ENCODE peak calls at places on chromosome 3, in five cellular contexts. Z is IMR-90, H is mesendoderm, T is pancreas, F is trophoblast cell. I is an unnamed sample. For H3K4me1, the result is how much of the 10 kb centered on the place peaks cover.

GRCh38 chr3:33211444-33211843 is 7.2 kb downstream of the SUSD5 start:
- DNase-seq in F (no peak), H (no peak), T (no peak), Z (peak), I (no peak)

GRCh38 chr3:64238971-64239667 is 13.9 kb upstream of the PRICKLE2 start:
- DNase-seq in F (peak), T (peak), Z (peak), H (peak), I (peak)

GRCh38 chr3:182490601-182491485 is 302.5 kb upstream of the ATP11B start:
- DNase-seq in T (no peak), F (peak), H (peak), Z (no peak), I (no peak)

GRCh38 chr3:50192689-50193141 is 1.3 kb downstream of the GNAT1 start:
- DNase-seq in F (peak), T (peak), Z (peak), H (peak), I (peak)

GRCh38 chr3:63655519-63655918 is 3.0 kb downstream of the SNTN start:
- DNase-seq in T (no peak), F (peak), H (no peak), Z (peak), I (no peak)

GRCh38 chr3:123068227-123069020 is 1.6 kb downstream of the PDIA5 start:
- DNase-seq in F (peak), H (peak), T (no peak), Z (no peak), I (no peak)

GRCh38 chr3:123332124-123332641 is 116.7 kb downstream of the ADCY5 start:
- DNase-seq in H (peak), F (peak), T (no peak), Z (no peak), I (no peak)

GRCh38 chr3:177833392-177833791 is 636.1 kb upstream of the TBL1XR1 start:
- DNase-seq in Z (no peak), H (no peak), F (no peak), T (no peak), I (no peak)

GRCh38 chr3:51622868-51623267 is 48.2 kb upstream of the TEX264 start:
- DNase-seq in H (no peak), Z (peak), T (no peak), F (no peak), I (no peak)

GRCh38 chr3:159771865-159772611 is 216.6 kb upstream of the IL12A start:
- DNase-seq in F (peak), Z (no peak), H (no peak), T (no peak), I (no peak)

GRCh38 chr3:177893321-177893720 is 642.9 kb upstream of the KCNMB2 start:
- DNase-seq in Z (no peak), T (no peak), H (peak), F (no peak), I (no peak)

GRCh38 chr3:151096697-151097096 is 11.2 kb downstream of the MED12L start:
- DNase-seq in F (no peak), Z (no peak), H (no peak), T (no peak), I (no peak)

GRCh38 chr3:29348311-29348710 is 67.4 kb downstream of the RBMS3 start:
- DNase-seq in F (no peak), T (no peak), H (no peak), Z (no peak), I (no peak)

GRCh38 chr3:99473321-99473751 is 165.1 kb upstream of the COL8A1 start:
- DNase-seq in T (no peak), F (peak), H (no peak), Z (peak), I (no peak)

GRCh38 chr3:66803206-66803605 is 194.9 kb upstream of the KBTBD8 start:
- DNase-seq in T (no peak), Z (no peak), F (no peak), H (peak), I (no peak)

GRCh38 chr3:25621087-25621486 is 43.6 kb downstream of the TOP2B start:
- DNase-seq in T (no peak), H (no peak), F (peak), Z (no peak), I (no peak)

GRCh38 chr3:131053021-131053420 is 26.3 kb downstream of the NEK11 start:
- DNase-seq in H (no peak), F (peak), Z (peak), T (no peak), I (no peak)

GRCh38 chr3:183349421-183350157 is 78.8 kb downstream of the MCF2L2 start:
- DNase-seq in Z (no peak), H (peak), T (no peak), F (no peak), I (no peak)

GRCh38 chr3:116314476-116314875 is 130.8 kb downstream of the LSAMP start:
- DNase-seq in F (no peak), T (no peak), Z (no peak), H (no peak), I (no peak)

GRCh38 chr3:188294113-188294512 is 140.2 kb downstream of the LPP start:
- DNase-seq in F (no peak), Z (no peak), T (no peak), H (no peak), I (no peak)

GRCh38 chr3:188292827-188293226 is 138.9 kb downstream of the LPP start:
- DNase-seq in T (no peak), Z (no peak), F (no peak), H (no peak), I (no peak)

GRCh38 chr3:188295876-188296275 is 141.9 kb downstream of the LPP start:
- DNase-seq in F (no peak), Z (no peak), H (no peak), T (no peak), I (no peak)

GRCh38 chr3:188296761-188297689 is 143.1 kb downstream of the LPP start:
- DNase-seq in F (peak), T (no peak), H (no peak), Z (peak), I (peak)

GRCh38 chr3:188294823-188295487 is 141.0 kb downstream of the LPP start:
- DNase-seq in Z (peak), H (peak), F (peak), T (no peak), I (no peak)
- H3K4me1 ChIP-seq in Z (under half), H (under half), F (under half), T (under half), I (half or more)

DNA sequence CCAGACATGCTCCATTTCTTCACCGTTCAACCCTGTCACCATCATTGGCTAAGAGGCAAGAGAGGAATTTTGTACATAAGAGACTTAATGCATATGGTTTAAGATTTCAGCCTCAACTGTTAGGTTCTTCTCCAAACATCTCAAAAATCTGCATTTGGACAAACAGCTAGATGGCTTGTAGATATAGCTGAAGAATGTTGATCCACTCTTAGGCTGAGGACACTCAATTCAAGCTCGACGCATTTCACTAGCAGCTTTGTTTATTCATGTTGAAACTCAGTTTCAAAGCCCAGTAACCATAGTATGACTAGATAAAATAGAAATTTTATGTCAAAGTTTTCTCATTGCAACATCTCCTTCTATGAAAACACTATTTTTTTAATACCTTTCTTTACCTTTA is 208.2 kb downstream of the THRB start:
- DNase-seq in H (no peak), F (peak), T (no peak), Z (no peak), I (no peak)
- H3K4me1 ChIP-seq in H (under half), F (under half), T (under half), Z (under half), I (under half)

GRCh38 chr3:57675530-57675929 is 17.3 kb downstream of the DENND6A start:
- DNase-seq in H (no peak), T (no peak), Z (no peak), F (no peak), I (no peak)
- H3K4me1 ChIP-seq in H (under half), T (under half), Z (under half), F (under half), I (under half)

DNA sequence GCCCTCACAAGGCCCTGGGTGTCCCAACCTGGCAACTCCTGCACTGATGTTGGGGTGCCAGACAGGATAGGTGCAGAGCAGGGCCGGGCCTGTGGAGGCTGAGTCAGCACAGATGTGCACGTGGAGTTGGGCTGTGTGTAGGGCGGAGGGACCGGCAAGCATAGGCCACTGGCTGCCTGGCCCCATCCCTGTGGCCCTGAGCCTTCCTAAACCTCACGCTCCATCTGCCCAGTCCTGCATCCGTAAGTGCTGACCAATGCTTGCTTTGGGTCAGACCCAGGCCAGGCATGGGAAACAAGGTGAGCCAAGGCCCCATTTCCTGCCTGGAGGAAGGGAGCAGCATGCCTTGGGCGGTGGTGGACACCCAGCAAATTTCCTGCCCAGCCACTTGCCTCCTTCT is 5.8 kb upstream of the IQSEC1 start:
- DNase-seq in F (no peak), H (no peak), T (no peak), Z (no peak), I (no peak)
- H3K4me1 ChIP-seq in F (under half), H (under half), T (under half), Z (under half), I (under half)

GRCh38 chr3:112561085-112561692 is 573 bp downstream of the ATG3 start:
- DNase-seq in Z (peak), F (peak), H (peak), T (peak), I (peak)
- H3K4me1 ChIP-seq in Z (under half), F (under half), H (under half), T (under half), I (under half)

GRCh38 chr3:58217209-58217811 is 6.5 kb upstream of the DNASE1L3 start:
- DNase-seq in H (peak), T (peak), Z (peak), F (peak), I (peak)

GRCh38 chr3:58216496-58217197 is 5.9 kb upstream of the DNASE1L3 start:
- DNase-seq in T (no peak), F (peak), H (no peak), Z (no peak), I (no peak)

GRCh38 chr3:58215317-58216025 is 4.7 kb upstream of the DNASE1L3 start:
- DNase-seq in H (no peak), F (no peak), Z (no peak), T (no peak), I (no peak)

GRCh38 chr3:58222161-58222724 is 11.5 kb upstream of the DNASE1L3 start:
- DNase-seq in T (no peak), F (peak), Z (no peak), H (peak), I (no peak)

DNA sequence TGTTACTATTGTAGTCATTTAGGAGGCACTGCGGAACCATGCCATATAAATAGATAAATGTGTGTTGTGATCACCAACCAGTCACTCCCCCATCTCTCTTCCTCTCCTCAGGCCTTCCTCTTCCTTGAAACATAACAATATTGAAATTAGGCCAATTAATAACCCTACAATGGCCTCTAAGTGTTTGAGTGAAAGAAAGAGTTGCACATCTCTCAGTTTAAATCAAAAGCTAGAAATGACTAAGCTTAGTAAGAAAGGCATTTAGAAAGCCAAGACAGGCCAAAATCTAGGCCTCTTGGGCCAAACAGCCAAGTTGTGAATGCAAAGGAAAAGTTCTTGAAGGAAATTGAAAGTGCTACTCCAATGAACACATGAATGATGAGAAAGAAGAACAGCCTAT is 8.1 kb upstream of the DNASE1L3 start:
- DNase-seq in Z (no peak), T (no peak), F (no peak), H (no peak), I (no peak)
- H3K4me1 ChIP-seq in Z (under half), T (under half), F (under half), H (under half), I (under half)

GRCh38 chr3:52819936-52820335 is 10.5 kb downstream of the ITIH4 start:
- DNase-seq in H (no peak), T (no peak), Z (no peak), F (peak), I (no peak)

GRCh38 chr3:52813810-52814209 is 16.7 kb downstream of the ITIH4 start:
- DNase-seq in F (no peak), T (no peak), Z (no peak), H (no peak), I (no peak)

GRCh38 chr3:52817860-52818259 is 12.6 kb downstream of the ITIH4 start:
- DNase-seq in T (no peak), H (no peak), Z (no peak), F (no peak), I (no peak)

GRCh38 chr3:52817221-52817620 is 13.3 kb downstream of the ITIH4 start:
- DNase-seq in T (no peak), F (peak), H (no peak), Z (no peak), I (no peak)

DNA sequence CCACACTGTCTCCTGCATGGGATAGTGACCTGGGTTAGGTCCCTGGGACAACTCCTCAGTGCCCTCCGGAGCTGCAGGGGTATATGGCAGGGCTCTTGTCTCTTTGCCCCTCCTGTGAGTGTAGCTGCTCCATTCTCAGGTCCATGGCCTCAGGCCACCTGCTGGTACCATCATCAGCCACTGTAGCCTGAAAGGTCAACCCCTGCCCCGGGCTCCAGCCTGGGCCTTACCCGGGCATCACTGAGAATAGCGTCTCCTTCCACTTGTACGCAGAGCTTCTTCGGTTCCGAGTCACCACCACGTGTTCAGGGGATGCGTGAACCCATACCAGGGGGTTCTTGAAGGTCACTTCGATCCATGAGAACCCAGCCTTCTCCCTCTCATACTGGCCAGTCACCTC is 13.8 kb downstream of the ITIH4 start:
- DNase-seq in F (peak), Z (no peak), T (no peak), H (no peak), I (no peak)
- H3K4me1 ChIP-seq in F (under half), Z (under half), T (under half), H (under half), I (under half)

GRCh38 chr3:45988100-45988761 is 7.4 kb downstream of the FYCO1 start:
- DNase-seq in F (no peak), T (no peak), H (no peak), Z (no peak), I (no peak)

GRCh38 chr3:45987368-45988099 is 8.1 kb downstream of the FYCO1 start:
- DNase-seq in F (no peak), T (no peak), H (no peak), Z (peak), I (no peak)

GRCh38 chr3:45984331-45985312 is 11.0 kb downstream of the FYCO1 start:
- DNase-seq in T (peak), H (no peak), Z (peak), F (no peak), I (no peak)

GRCh38 chr3:45985532-45986302 is 9.9 kb downstream of the FYCO1 start:
- DNase-seq in T (no peak), Z (peak), F (no peak), H (no peak), I (no peak)

DNA sequence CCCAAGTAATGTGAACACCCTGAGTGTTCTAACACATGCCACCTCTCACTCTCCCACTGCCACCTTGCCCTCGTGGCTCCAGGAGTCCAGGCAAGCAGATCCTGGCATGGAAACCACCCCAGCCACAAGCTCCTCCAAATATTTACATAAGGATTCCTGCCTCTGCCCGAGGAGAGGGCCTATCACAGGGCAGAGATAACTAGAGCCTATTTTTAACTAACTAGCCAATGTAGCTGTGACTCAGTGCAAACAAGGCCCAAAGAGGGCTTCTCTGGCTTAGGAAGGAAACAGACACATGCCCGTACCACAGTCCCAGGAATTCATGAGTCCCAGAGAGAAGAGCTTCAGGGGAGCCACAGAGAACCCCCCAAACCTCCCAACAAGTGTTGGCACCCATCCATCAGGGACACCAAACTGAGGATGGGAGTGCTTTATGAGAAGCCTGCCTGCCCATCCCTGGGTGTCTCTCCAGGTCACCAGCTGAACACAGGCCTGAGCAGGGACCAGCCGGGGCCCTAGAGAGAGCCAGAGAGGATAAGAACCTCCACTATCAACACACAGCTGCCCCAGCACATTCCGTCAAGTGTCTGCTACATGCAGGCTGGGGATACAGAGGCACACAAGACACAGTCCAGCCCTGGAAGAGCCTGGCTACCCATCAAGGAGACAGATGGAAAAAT is 9.2 kb downstream of the FYCO1 start:
- DNase-seq in H (no peak), F (no peak), T (peak), Z (peak), I (no peak)
- H3K4me1 ChIP-seq in H (under half), F (under half), T (half or more), Z (half or more), I (under half)

GRCh38 chr3:54642147-54642546 is 285.7 kb downstream of the LRTM1 start:
- DNase-seq in F (peak), H (no peak), Z (no peak), T (no peak), I (no peak)
- H3K4me1 ChIP-seq in F (under half), H (under half), Z (under half), T (under half), I (under half)

GRCh38 chr3:153138267-153139210 is 23.5 kb upstream of the RAP2B start:
- DNase-seq in Z (peak), F (peak), T (peak), H (peak), I (peak)

GRCh38 chr3:153146191-153147053 is 15.6 kb upstream of the RAP2B start:
- DNase-seq in F (no peak), Z (no peak), T (no peak), H (no peak), I (no peak)

GRCh38 chr3:153144779-153145178 is 17.2 kb upstream of the RAP2B start:
- DNase-seq in F (no peak), T (no peak), Z (peak), H (no peak), I (no peak)

GRCh38 chr3:153145454-153145853 is 16.6 kb upstream of the RAP2B start:
- DNase-seq in Z (no peak), H (no peak), F (no peak), T (no peak), I (no peak)

GRCh38 chr3:153142961-153143360 is 19.1 kb upstream of the RAP2B start:
- DNase-seq in T (no peak), F (no peak), H (no peak), Z (peak), I (no peak)
- H3K4me1 ChIP-seq in T (under half), F (under half), H (under half), Z (under half), I (under half)